ENCODE peak calls at places on chromosomes 11 and 22, in seven cellular contexts. X, E, J, O, W, Q and Z are unnamed samples.

GRCh38 chr11:121723261-121723741 is 270.5 kb upstream of the SORL1-AS1 start:
- DNase-seq in E (peak; percentile 75), X (no peak), O (peak; percentile 18), J (no peak), W (peak; percentile 72), Q (no peak), Z (peak; percentile 23)

GRCh38 chr22:49009359-49010063 is 818.2 kb downstream of the BRD1 start:
- DNase-seq in J (no peak), X (no peak), E (no peak), O (no peak), W (peak; percentile 40), Q (peak; percentile 29), Z (no peak)

GRCh38 chr11:106389096-106389495 is 311.6 kb downstream of the AASDHPPT start:
- DNase-seq in E (no peak), X (no peak), O (no peak), W (no peak), Q (no peak), J (peak; percentile 65), Z (no peak)

GRCh38 chr11:104897891-104898684 is at the start of gene CASP12:
- DNase-seq in E (no peak), W (no peak), O (no peak), J (no peak), Q (no peak), X (no peak), Z (no peak)

GRCh38 chr11:67264886-67265632 is 1.2 kb upstream of the GRK2 start:
- DNase-seq in E (peak; percentile 64), X (no peak), Q (no peak), J (no peak), O (no peak), W (no peak), Z (no peak)

GRCh38 chr11:83265331-83265730 is 20.8 kb downstream of the CCDC90B start:
- DNase-seq in E (no peak), W (no peak), Q (no peak), J (no peak), X (no peak), O (no peak), Z (no peak)

GRCh38 chr11:47946682-47947575 is 33.4 kb upstream of the PTPRJ start:
- DNase-seq in X (peak; percentile 63), J (peak; percentile 93), O (peak; percentile 48), E (peak; percentile 90), W (peak; percentile 85), Q (peak; percentile 91), Z (peak; percentile 86)

GRCh38 chr11:35802672-35803071 is 140.1 kb downstream of the TRIM44 start:
- DNase-seq in Q (no peak), O (no peak), W (no peak), X (no peak), E (no peak), J (no peak), Z (no peak)

GRCh38 chr22:41668971-41669911 is 19.4 kb downstream of the SNU13 start:
- DNase-seq in Q (no peak), X (peak; percentile 69), W (no peak), J (peak; percentile 52), E (no peak), O (no peak), Z (no peak)

GRCh38 chr22:30078320-30079311 is 1.6 kb upstream of the HORMAD2 start:
- DNase-seq in E (no peak), O (no peak), X (no peak), J (no peak), Q (no peak), W (no peak), Z (no peak)

GRCh38 chr22:28904211-28904808 is 20.9 kb downstream of the ZNRF3 start:
- DNase-seq in O (no peak), E (no peak), J (no peak), Q (no peak), W (no peak), X (no peak), Z (no peak)

GRCh38 chr11:70073188-70073817 is 4.8 kb upstream of the ANO1 start:
- DNase-seq in W (no peak), E (peak; percentile 44), Q (no peak), O (no peak), X (no peak), J (no peak), Z (peak; percentile 1)

GRCh38 chr22:47177334-47177815 is 414.9 kb downstream of the TBC1D22A start:
- DNase-seq in Q (peak; percentile 47), W (peak; percentile 38), X (no peak), O (no peak), J (no peak), E (peak; percentile 40), Z (no peak)

GRCh38 chr11:100467821-100468508 is 219.1 kb upstream of the ARHGAP42 start:
- DNase-seq in O (no peak), Q (no peak), X (no peak), E (no peak), J (no peak), W (no peak), Z (no peak)

GRCh38 chr11:28169816-28170215 is 61.6 kb downstream of the METTL15 start:
- DNase-seq in J (no peak), W (no peak), E (no peak), O (no peak), Q (no peak), X (no peak), Z (no peak)

GRCh38 chr11:96338910-96339703 is 3.9 kb downstream of the MAML2 start:
- DNase-seq in X (no peak), W (peak; percentile 75), Q (no peak), E (peak; percentile 72), O (peak; percentile 31), J (no peak), Z (no peak)

GRCh38 chr22:49658902-49659280 is 168.8 kb downstream of the BRD1 start:
- DNase-seq in Q (peak; percentile 10), W (no peak), X (no peak), E (no peak), O (no peak), J (no peak), Z (no peak)

GRCh38 chr11:120883404-120884135 is 140.3 kb upstream of the TBCEL start:
- DNase-seq in E (no peak), J (no peak), W (no peak), X (no peak), Q (peak; percentile 81), O (peak; percentile 40), Z (peak; percentile 28)

GRCh38 chr22:29609139-29609538 is 5.7 kb downstream of the NF2 start:
- DNase-seq in Q (no peak), J (no peak), W (no peak), O (no peak), E (no peak), X (no peak), Z (no peak)

GRCh38 chr11:20488352-20488751 is 100.8 kb downstream of the PRMT3 start:
- DNase-seq in J (no peak), O (no peak), W (no peak), X (no peak), Q (no peak), E (no peak), Z (no peak)

GRCh38 chr11:74838188-74838587 is 89.5 kb downstream of the RNF169 start:
- DNase-seq in O (no peak), Q (no peak), W (no peak), E (no peak), X (no peak), J (no peak), Z (no peak)

GRCh38 chr22:20393705-20394476 is at the start of gene ZNF74:
- DNase-seq in X (peak; percentile 50), J (peak; percentile 71), W (peak; percentile 91), O (peak; percentile 90), Q (peak; percentile 96), E (peak; percentile 95), Z (peak; percentile 82)
- TF ChIP-seq CTCF in X (no peak), J (no peak), W (no peak), O (peak; percentile 34), Q (no peak), E (no peak), Z (peak; percentile 13)

DNA sequence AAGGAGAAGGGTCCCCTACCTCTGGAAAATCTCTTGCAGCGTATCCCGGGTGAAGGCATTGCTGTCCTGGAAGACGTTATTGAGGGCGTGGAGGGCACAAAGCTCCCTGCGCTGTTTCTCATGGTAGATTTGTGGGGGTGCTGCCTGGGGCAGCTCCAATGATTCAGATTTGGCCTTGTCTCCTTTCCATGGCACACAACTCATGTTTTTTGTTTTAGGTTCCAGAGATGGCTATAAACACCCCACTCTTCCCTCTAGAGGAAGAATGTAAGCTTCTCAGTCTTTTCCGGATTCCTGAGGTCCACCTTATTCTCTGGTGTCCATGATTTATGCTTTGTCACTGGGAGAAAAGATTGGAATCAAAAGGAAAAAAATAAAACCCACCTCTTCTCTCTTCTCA is 959 bp downstream of the JOSD1 start:
- DNase-seq in W (no peak), J (no peak), X (no peak), O (no peak), E (peak; percentile 58), Q (no peak), Z (no peak)
- TF ChIP-seq CTCF in W (no peak), J (no peak), X (no peak), O (no peak), E (no peak), Q (no peak), Z (no peak)

GRCh38 chr11:450809-451451 is 851 bp downstream of the PTDSS2 start:
- DNase-seq in X (peak; percentile 10), Q (peak; percentile 90), J (peak; percentile 38), O (peak; percentile 47), E (peak; percentile 83), W (no peak), Z (peak; percentile 47)
- TF ChIP-seq CTCF in X (peak; percentile 31), Q (peak; percentile 38), J (peak; percentile 11), O (no peak), E (no peak), W (no peak), Z (no peak)

GRCh38 chr22:27774200-27774599 is 27.4 kb downstream of the MN1 start:
- DNase-seq in J (no peak), W (no peak), E (no peak), Q (no peak), O (no peak), X (no peak), Z (no peak)
- TF ChIP-seq CTCF in J (no peak), W (no peak), E (no peak), Q (no peak), O (no peak), X (no peak), Z (no peak)